ENCODE peak calls at places on chromosomes 7 and 10, in seven cellular contexts. O, U, B, H, T, G and I are unnamed samples.

GRCh38 chr7:78039791-78040776 is 241.5 kb downstream of the PHTF2 start:
- DNase-seq in O (peak), H (peak), B (peak), T (peak), G (peak), U (peak), I (no peak)

GRCh38 chr10:132142396-132143161 is 44.2 kb upstream of the DPYSL4 start:
- DNase-seq in T (peak), U (peak), O (peak), G (peak), B (peak), H (peak), I (no peak)

GRCh38 chr7:120864146-120864920 is 6.4 kb upstream of the TSPAN12 start:
- DNase-seq in U (no peak), H (no peak), O (no peak), T (no peak), B (no peak), G (no peak), I (no peak)

GRCh38 chr7:142303650-142304049 is 45.8 kb upstream of the PRSS58 start:
- DNase-seq in H (no peak), U (no peak), T (peak), G (no peak), O (peak), B (peak), I (peak)

GRCh38 chr10:97479939-97480338 is 18.3 kb downstream of the MMS19 start:
- DNase-seq in O (peak), T (no peak), U (no peak), H (no peak), B (peak), G (no peak), I (no peak)

GRCh38 chr10:63738410-63738809 is 217.2 kb downstream of the REEP3 start:
- DNase-seq in U (no peak), B (no peak), H (no peak), G (peak), O (no peak), T (no peak), I (no peak)

GRCh38 chr10:56142092-56142728 is 218.8 kb downstream of the ZWINT start:
- DNase-seq in B (no peak), H (no peak), T (no peak), G (no peak), O (peak), U (no peak), I (no peak)

GRCh38 chr10:87961314-87961713 is 97.9 kb downstream of the PTEN start:
- DNase-seq in O (no peak), H (no peak), U (no peak), B (no peak), T (no peak), G (peak), I (peak)

GRCh38 chr7:157547102-157547501 is 210.3 kb downstream of the DNAJB6 start:
- DNase-seq in G (no peak), B (no peak), U (no peak), H (no peak), O (no peak), T (no peak), I (no peak)

GRCh38 chr7:42174391-42174848 is 62.6 kb downstream of the GLI3 start:
- DNase-seq in H (no peak), G (no peak), U (no peak), O (no peak), T (no peak), B (no peak), I (no peak)

GRCh38 chr7:148501707-148502139 is 88.8 kb upstream of the C7orf33 start:
- DNase-seq in O (peak), H (no peak), G (peak), T (no peak), U (no peak), B (peak), I (no peak)

GRCh38 chr7:77548222-77548621 is 11.1 kb downstream of the PTPN12 start:
- DNase-seq in T (no peak), H (no peak), G (no peak), B (no peak), O (no peak), U (no peak), I (no peak)

GRCh38 chr10:44253769-44254462 is 131.0 kb downstream of the CXCL12 start:
- DNase-seq in H (no peak), U (no peak), G (peak), B (no peak), T (no peak), O (peak), I (peak)

GRCh38 chr7:25095516-25096345 is 29.3 kb downstream of the CYCS start:
- DNase-seq in U (no peak), O (no peak), G (no peak), T (no peak), H (no peak), B (peak), I (no peak)

GRCh38 chr7:16462618-16463017 is 2.9 kb downstream of the SOSTDC1 start:
- DNase-seq in G (no peak), B (no peak), T (no peak), U (no peak), O (no peak), H (no peak), I (no peak)

GRCh38 chr7:137086896-137087295 is 218.4 kb downstream of the CHRM2 start:
- DNase-seq in U (no peak), T (no peak), B (no peak), H (no peak), G (no peak), O (no peak), I (no peak)

GRCh38 chr7:73834626-73835191 is 3.9 kb downstream of the CLDN4 start:
- DNase-seq in U (no peak), B (no peak), H (no peak), O (no peak), G (no peak), T (no peak), I (no peak)

GRCh38 chr7:153190452-153190851 is 430.9 kb downstream of the ACTR3B start:
- DNase-seq in T (no peak), U (no peak), O (peak), B (peak), H (no peak), G (no peak), I (no peak)

GRCh38 chr10:49115796-49116508 is 630 bp upstream of the VSTM4 start:
- DNase-seq in O (no peak), T (no peak), B (no peak), U (no peak), G (no peak), H (no peak), I (no peak)

GRCh38 chr7:132783824-132784223 is 207.6 kb upstream of the PLXNA4 start:
- DNase-seq in B (no peak), U (no peak), G (peak), H (no peak), T (no peak), O (no peak), I (no peak)

GRCh38 chr10:15348579-15348978 is 22.5 kb downstream of the FAM171A1 start:
- DNase-seq in G (no peak), O (no peak), H (no peak), U (no peak), B (no peak), T (no peak), I (no peak)